ENCODE peak calls at places on chromosomes 16 and 17, in ten cellular contexts. L is AG08396; W is mesenteric fat pad; C is NCI-H1417; X is nucleus accumbens; O is nephron progenitor cell; Q is A549; V is MM.1S; B is central memory CD8-positive, alpha-beta T cell; S is T follicular helper cell. U is an unnamed sample.

GRCh38 chr17:48612854-48613691 is 2.0 kb downstream of the HOXB8 start:
- DNase-seq in W (no peak), X (no peak), O (peak; percentile 56), V (no peak), L (peak; percentile 80), S (no peak), C (no peak), B (no peak), Q (peak; percentile 79), U (peak; percentile 59)

GRCh38 chr17:56979091-56979480 is 1.2 kb downstream of the SCPEP1 start:
- DNase-seq in B (no peak), C (no peak), W (no peak), S (no peak), Q (no peak), O (no peak), L (no peak), X (no peak), V (peak; percentile 33), U (no peak)

GRCh38 chr17:75832164-75832651 is 12.0 kb downstream of the UNC13D start:
- DNase-seq in Q (no peak), V (no peak), O (no peak), S (no peak), B (no peak), L (peak; percentile 70), W (no peak), X (no peak), C (no peak), U (no peak)

GRCh38 chr17:43574348-43574747 is 28.2 kb upstream of the ETV4 start:
- DNase-seq in W (no peak), L (no peak), S (no peak), Q (no peak), V (no peak), C (no peak), O (no peak), B (no peak), X (no peak), U (no peak)

GRCh38 chr16:66069576-66069975 is 296.9 kb upstream of the CDH5 start:
- DNase-seq in C (no peak), W (no peak), L (no peak), O (no peak), Q (no peak), B (no peak), X (no peak), V (no peak), S (no peak), U (no peak)

GRCh38 chr16:69767459-69768229 is 5.5 kb downstream of the WWP2 start:
- DNase-seq in C (no peak), Q (no peak), B (no peak), X (no peak), V (no peak), L (no peak), S (no peak), W (no peak), O (no peak), U (no peak)

GRCh38 chr16:57929250-57929649 is 41.7 kb downstream of the CNGB1 start:
- DNase-seq in V (no peak), W (no peak), X (no peak), O (no peak), L (no peak), Q (no peak), S (no peak), B (no peak), C (no peak), U (no peak)

GRCh38 chr17:74776044-74776962 is at the start of gene NAT9:
- DNase-seq in C (peak; percentile 98), V (peak; percentile 97), O (peak; percentile 100), S (peak; percentile 98), Q (peak; percentile 97), X (peak; percentile 90), L (peak; percentile 100), W (peak; percentile 100), B (peak; percentile 99), U (peak; percentile 96)

GRCh38 chr17:72386619-72387237 is 265.9 kb downstream of the SOX9 start:
- DNase-seq in V (no peak), X (no peak), S (no peak), O (peak; percentile 15), C (peak; percentile 7), Q (peak; percentile 59), W (no peak), L (no peak), B (no peak), U (no peak)

GRCh38 chr16:84271866-84272265 is 22.8 kb upstream of the WFDC1 start:
- DNase-seq in B (no peak), Q (no peak), X (no peak), V (no peak), O (no peak), W (no peak), S (no peak), C (no peak), L (no peak), U (no peak)

GRCh38 chr17:15651583-15652110 is 32.1 kb upstream of the FBXW10B start:
- DNase-seq in O (peak; percentile 35), B (no peak), W (peak; percentile 95), Q (peak; percentile 99), S (no peak), V (no peak), L (peak; percentile 91), X (peak; percentile 30), C (peak; percentile 61), U (peak; percentile 97)

GRCh38 chr17:73304971-73305786 is 6.6 kb downstream of the CDC42EP4 start:
- DNase-seq in X (no peak), O (peak; percentile 51), L (peak; percentile 72), B (no peak), W (no peak), V (no peak), C (peak; percentile 76), S (no peak), Q (peak; percentile 82), U (peak; percentile 70)

GRCh38 chr16:30697264-30698138 is 1.5 kb upstream of the SRCAP start:
- DNase-seq in C (peak; percentile 87), L (peak; percentile 95), S (no peak), B (no peak), W (no peak), V (peak; percentile 96), O (no peak), Q (no peak), X (no peak), U (no peak)

GRCh38 chr17:29045026-29045425 is 2.1 kb downstream of the PIPOX start:
- DNase-seq in Q (no peak), O (no peak), L (no peak), W (no peak), V (no peak), C (no peak), B (no peak), X (no peak), S (no peak), U (no peak)

GRCh38 chr16:23950898-23951297 is 115.1 kb downstream of the PRKCB start:
- DNase-seq in L (no peak), C (no peak), W (no peak), X (no peak), O (no peak), B (no peak), V (no peak), Q (no peak), S (no peak), U (no peak)

GRCh38 chr16:48052731-48053130 is 103.1 kb downstream of the ABCC12 start:
- DNase-seq in O (no peak), Q (no peak), X (no peak), V (no peak), L (no peak), C (no peak), S (no peak), W (no peak), B (no peak), U (no peak)

GRCh38 chr16:87791295-87792204 is 25.8 kb upstream of the KLHDC4 start:
- DNase-seq in X (peak; percentile 68), S (no peak), B (no peak), V (no peak), L (no peak), Q (no peak), C (no peak), W (no peak), O (peak; percentile 21), U (no peak)

GRCh38 chr17:16652252-16652651 is 1.4 kb downstream of the ZNF624 start:
- DNase-seq in L (no peak), O (no peak), V (no peak), W (no peak), S (no peak), B (no peak), X (no peak), C (no peak), Q (no peak), U (no peak)

GRCh38 chr17:21678451-21679081 is 13.8 kb upstream of the KCNJ18 start:
- DNase-seq in W (peak; percentile 84), L (no peak), C (peak; percentile 21), S (no peak), V (no peak), X (no peak), B (no peak), O (no peak), Q (no peak), U (peak; percentile 30)

GRCh38 chr16:57541754-57542435 is 548 bp upstream of the ADGRG5 start:
- DNase-seq in V (no peak), C (no peak), O (no peak), Q (no peak), L (no peak), X (no peak), B (no peak), W (peak; percentile 65), S (no peak), U (no peak)

GRCh38 chr17:56898874-56899273 is 15.0 kb downstream of the TRIM25 start:
- DNase-seq in O (peak; percentile 20), W (peak; percentile 75), X (no peak), S (no peak), Q (no peak), V (no peak), C (no peak), B (no peak), L (no peak), U (no peak)

GRCh38 chr16:70523013-70523620 is at the start of gene COG4:
- DNase-seq in W (peak; percentile 94), O (peak; percentile 87), V (peak; percentile 90), Q (peak; percentile 88), L (peak; percentile 88), B (peak; percentile 80), C (peak; percentile 40), S (peak; percentile 88), X (peak; percentile 73), U (peak; percentile 86)

GRCh38 chr17:77429985-77430752 is 289.4 kb downstream of the SEC14L1 start:
- DNase-seq in Q (peak; percentile 88), V (peak; percentile 71), C (peak; percentile 39), B (peak; percentile 73), X (peak; percentile 62), O (peak; percentile 93), S (peak; percentile 80), W (no peak), L (peak; percentile 93), U (peak; percentile 90)